ENCODE peak calls at places on chromosomes 11 and 22, in seven cellular contexts. N is WERI-Rb-1; B is right atrium auricular region; Y is stimulated activated CD4-positive, alpha-beta T cell treated with anti-CD3 and anti-CD28 coated beads, TNF-alpha, amount 100 ng/mL, for 1 hour; V is CD4-positive, alpha-beta memory T cell; Z is stimulated activated CD8-positive, alpha-beta memory T cell treated with anti-CD3 and anti-CD28 coated beads, Interleukin-7, amount 100 ng/mL, for 4 hours; K is A172. H is an unnamed sample.

GRCh38 chr11:67267188-67268035 is 1.1 kb downstream of the GRK2 start:
- DNase-seq in K (no peak), B (no peak), Z (no peak), Y (no peak), N (no peak), V (peak; percentile 58), H (no peak)

GRCh38 chr11:47143322-47143721 is 33.4 kb downstream of the ARFGAP2 start:
- DNase-seq in Z (no peak), Y (no peak), K (peak; percentile 40), V (no peak), N (no peak), B (peak; percentile 67), H (no peak)

GRCh38 chr11:34238966-34239365 is 118.8 kb downstream of the ABTB2 start:
- DNase-seq in Z (no peak), V (no peak), Y (no peak), B (no peak), K (no peak), N (peak; percentile 41), H (no peak)

GRCh38 chr22:28923826-28924732 is 40.7 kb downstream of the ZNRF3 start:
- DNase-seq in Y (no peak), B (no peak), N (no peak), Z (no peak), K (no peak), V (no peak), H (no peak)

GRCh38 chr11:2566223-2567025 is 121.6 kb downstream of the KCNQ1 start:
- DNase-seq in N (no peak), B (no peak), K (no peak), Z (no peak), V (peak; percentile 32), Y (no peak), H (peak; percentile 25)

GRCh38 chr22:19346677-19347265 is 55.3 kb upstream of the CLTCL1 start:
- DNase-seq in Z (no peak), B (no peak), Y (no peak), V (no peak), N (no peak), K (no peak), H (no peak)

GRCh38 chr11:61290905-61291690 is 4.0 kb downstream of the VWCE start:
- DNase-seq in Y (no peak), B (no peak), Z (no peak), K (no peak), N (no peak), V (no peak), H (no peak)

GRCh38 chr22:44620129-44620840 is 81.7 kb upstream of the PRR5 start:
- DNase-seq in K (no peak), V (peak; percentile 91), Y (peak; percentile 64), Z (peak; percentile 70), B (peak; percentile 74), N (peak; percentile 99), H (no peak)

GRCh38 chr11:92332986-92333385 is 108.4 kb downstream of the FAT3 start:
- DNase-seq in Y (no peak), N (no peak), K (no peak), V (no peak), Z (no peak), B (no peak), H (no peak)

GRCh38 chr11:103043826-103044688 is 47.9 kb downstream of the DCUN1D5 start:
- DNase-seq in N (no peak), K (no peak), V (no peak), Z (no peak), Y (no peak), B (no peak), H (no peak)

GRCh38 chr22:42648368-42649260 is 578 bp downstream of the CYB5R3 start:
- DNase-seq in B (no peak), Z (peak; percentile 2), N (peak; percentile 35), Y (no peak), K (no peak), V (peak; percentile 58), H (peak; percentile 33)

GRCh38 chr11:9802291-9802861 is 138.5 kb downstream of the SWAP70 start:
- DNase-seq in Z (no peak), B (no peak), Y (no peak), K (peak; percentile 35), V (no peak), N (no peak), H (no peak)

H was measured in pons.